ENCODE peak calls at places on chromosome 20, in nine cellular contexts. One of them, this sample, is unnamed.

GRCh38 chr20:7094438-7094997 is 327.0 kb downstream of the BMP2 start:
- DNase-seq in astrocyte of the cerebellum: no peak
- DNase-seq in cardiac muscle cell: peak
- DNase-seq in AG10803: no peak
- DNase-seq in bronchial epithelial cell: peak
- DNase-seq in heart right ventricle: peak
- DNase-seq in choroid plexus epithelial cell: peak
- DNase-seq in CD14-positive monocyte: no peak
- DNase-seq in H9: peak
- DNase-seq in this sample: no peak

GRCh38 chr20:35264755-35265154 is 13.2 kb downstream of the MMP24OS start:
- DNase-seq in astrocyte of the cerebellum: no peak
- DNase-seq in cardiac muscle cell: peak
- DNase-seq in AG10803: no peak
- DNase-seq in bronchial epithelial cell: peak
- DNase-seq in heart right ventricle: no peak
- DNase-seq in choroid plexus epithelial cell: peak
- DNase-seq in CD14-positive monocyte: no peak
- DNase-seq in H9: peak
- DNase-seq in this sample: no peak

GRCh38 chr20:25195962-25196700 is 619 bp downstream of the ENTPD6 start:
- DNase-seq in astrocyte of the cerebellum: no peak
- DNase-seq in cardiac muscle cell: peak
- DNase-seq in AG10803: no peak
- DNase-seq in bronchial epithelial cell: peak
- DNase-seq in heart right ventricle: no peak
- DNase-seq in choroid plexus epithelial cell: no peak
- DNase-seq in CD14-positive monocyte: no peak
- DNase-seq in H9: peak
- DNase-seq in this sample: no peak

GRCh38 chr20:49964964-49965780 is 17.6 kb upstream of the SNAI1 start:
- DNase-seq in astrocyte of the cerebellum: no peak
- DNase-seq in cardiac muscle cell: peak
- DNase-seq in AG10803: no peak
- DNase-seq in bronchial epithelial cell: peak
- DNase-seq in heart right ventricle: no peak
- DNase-seq in choroid plexus epithelial cell: peak
- DNase-seq in CD14-positive monocyte: peak
- DNase-seq in H9: peak
- DNase-seq in this sample: peak

GRCh38 chr20:53556267-53556897 is 37.3 kb downstream of the ZNF217 start:
- DNase-seq in astrocyte of the cerebellum: no peak
- DNase-seq in cardiac muscle cell: no peak
- DNase-seq in AG10803: no peak
- DNase-seq in bronchial epithelial cell: no peak
- DNase-seq in heart right ventricle: no peak
- DNase-seq in choroid plexus epithelial cell: no peak
- DNase-seq in CD14-positive monocyte: no peak
- DNase-seq in H9: no peak
- DNase-seq in this sample: no peak

GRCh38 chr20:1310087-1310486 is 18.9 kb downstream of the SDCBP2 start:
- DNase-seq in astrocyte of the cerebellum: no peak
- DNase-seq in cardiac muscle cell: no peak
- DNase-seq in AG10803: no peak
- DNase-seq in bronchial epithelial cell: no peak
- DNase-seq in heart right ventricle: no peak
- DNase-seq in choroid plexus epithelial cell: no peak
- DNase-seq in CD14-positive monocyte: no peak
- DNase-seq in H9: no peak
- DNase-seq in this sample: no peak

GRCh38 chr20:916125-916799 is at the start of gene ANGPT4:
- DNase-seq in astrocyte of the cerebellum: no peak
- DNase-seq in cardiac muscle cell: peak
- DNase-seq in AG10803: peak
- DNase-seq in bronchial epithelial cell: no peak
- DNase-seq in heart right ventricle: no peak
- DNase-seq in choroid plexus epithelial cell: peak
- DNase-seq in CD14-positive monocyte: no peak
- DNase-seq in H9: peak
- DNase-seq in this sample: no peak

GRCh38 chr20:59777814-59778575 is 155.4 kb downstream of the SYCP2 start:
- DNase-seq in astrocyte of the cerebellum: no peak
- DNase-seq in cardiac muscle cell: no peak
- DNase-seq in AG10803: no peak
- DNase-seq in bronchial epithelial cell: no peak
- DNase-seq in heart right ventricle: no peak
- DNase-seq in choroid plexus epithelial cell: no peak
- DNase-seq in CD14-positive monocyte: no peak
- DNase-seq in H9: peak
- DNase-seq in this sample: no peak

GRCh38 chr20:18831830-18832229 is 18.2 kb downstream of the SCP2D1 start:
- DNase-seq in astrocyte of the cerebellum: no peak
- DNase-seq in cardiac muscle cell: no peak
- DNase-seq in AG10803: peak
- DNase-seq in bronchial epithelial cell: peak
- DNase-seq in heart right ventricle: no peak
- DNase-seq in choroid plexus epithelial cell: no peak
- DNase-seq in CD14-positive monocyte: no peak
- DNase-seq in H9: no peak
- DNase-seq in this sample: no peak

GRCh38 chr20:13947719-13948118 is 42.7 kb downstream of the SEL1L2 start:
- DNase-seq in astrocyte of the cerebellum: no peak
- DNase-seq in cardiac muscle cell: no peak
- DNase-seq in AG10803: no peak
- DNase-seq in bronchial epithelial cell: no peak
- DNase-seq in heart right ventricle: no peak
- DNase-seq in choroid plexus epithelial cell: no peak
- DNase-seq in CD14-positive monocyte: no peak
- DNase-seq in H9: no peak
- DNase-seq in this sample: no peak

DNA sequence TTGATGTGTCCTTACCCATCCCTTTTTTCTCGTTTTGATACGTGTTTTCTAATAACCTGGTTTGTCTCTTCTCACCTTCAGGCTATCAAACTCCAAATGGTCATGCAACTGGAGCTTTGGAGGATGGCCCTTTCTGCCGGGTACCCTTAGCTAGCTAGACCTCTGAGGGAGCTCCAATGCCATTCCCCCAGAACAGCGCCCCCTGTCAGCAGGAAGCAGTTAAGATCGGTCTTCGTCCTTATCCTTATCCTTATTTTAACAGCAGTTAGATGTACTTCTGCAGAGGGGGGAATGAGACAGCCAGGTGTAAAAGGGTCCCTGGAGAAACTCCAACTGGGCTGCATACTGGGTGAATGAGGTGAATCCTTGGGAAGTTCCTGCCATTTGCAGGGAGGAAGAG is 37.2 kb downstream of the SEL1L2 start:
- DNase-seq in astrocyte of the cerebellum: no peak
- DNase-seq in cardiac muscle cell: no peak
- DNase-seq in AG10803: no peak
- DNase-seq in bronchial epithelial cell: no peak
- DNase-seq in heart right ventricle: no peak
- DNase-seq in choroid plexus epithelial cell: no peak
- DNase-seq in CD14-positive monocyte: no peak
- DNase-seq in H9: peak
- DNase-seq in this sample: no peak
- TF ChIP-seq CTCF in astrocyte of the cerebellum: no peak
- TF ChIP-seq CTCF in cardiac muscle cell: no peak
- TF ChIP-seq CTCF in AG10803: peak
- TF ChIP-seq CTCF in bronchial epithelial cell: no peak
- TF ChIP-seq CTCF in heart right ventricle: no peak
- TF ChIP-seq CTCF in choroid plexus epithelial cell: no peak
- TF ChIP-seq CTCF in CD14-positive monocyte: no peak
- TF ChIP-seq CTCF in H9: peak
- TF ChIP-seq CTCF in this sample: no peak

DNA sequence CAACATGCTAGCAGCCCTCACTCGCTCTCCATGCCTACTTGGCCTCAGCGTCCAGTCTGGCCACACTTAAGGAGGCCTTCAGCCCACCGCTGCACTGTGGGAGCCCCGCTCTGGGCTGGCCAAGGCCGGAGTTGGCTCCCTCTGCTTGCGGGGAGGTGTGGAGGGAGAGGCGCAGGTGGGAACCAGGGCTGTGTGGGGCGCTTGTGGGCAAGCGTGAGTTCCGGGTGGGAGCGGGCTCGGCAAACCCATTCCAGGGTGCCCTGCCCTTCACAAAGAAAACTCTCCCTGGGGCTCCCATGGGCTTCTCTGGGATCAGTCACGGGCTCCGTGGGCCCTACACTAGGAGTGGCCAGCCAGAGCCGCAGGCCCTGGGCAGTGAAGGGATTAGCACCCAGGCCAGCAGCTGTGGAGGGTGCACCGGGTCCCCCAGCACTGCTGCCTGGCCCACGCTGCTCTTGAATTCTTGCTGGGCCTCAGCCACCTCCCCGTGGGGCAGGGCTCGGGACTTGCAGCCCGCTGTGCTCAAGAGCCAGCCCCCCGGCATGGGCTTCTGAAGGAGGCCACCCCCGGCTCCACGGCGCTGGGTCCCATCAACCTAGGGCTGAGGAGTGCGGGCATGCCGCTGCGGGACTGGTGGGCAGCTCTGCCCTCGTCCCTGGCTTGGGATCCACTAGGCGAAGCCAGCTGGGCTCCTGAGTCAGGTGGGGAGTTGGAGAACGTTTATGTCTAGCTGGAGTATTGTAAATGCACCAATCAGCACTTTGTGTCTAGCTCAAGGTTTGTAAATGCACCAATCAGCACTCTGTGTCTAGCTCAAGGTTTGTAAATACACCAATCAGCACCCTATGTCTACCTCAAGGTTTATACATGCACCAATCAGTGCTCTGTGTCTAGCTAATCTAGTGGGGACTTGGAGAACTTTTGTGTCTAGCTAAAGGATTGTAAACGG is 273.6 kb upstream of the SULF2 start:
- DNase-seq in astrocyte of the cerebellum: no peak
- DNase-seq in cardiac muscle cell: no peak
- DNase-seq in AG10803: no peak
- DNase-seq in bronchial epithelial cell: no peak
- DNase-seq in heart right ventricle: no peak
- DNase-seq in choroid plexus epithelial cell: no peak
- DNase-seq in CD14-positive monocyte: no peak
- DNase-seq in H9: no peak
- DNase-seq in this sample: no peak
- TF ChIP-seq CTCF in astrocyte of the cerebellum: no peak
- TF ChIP-seq CTCF in cardiac muscle cell: no peak
- TF ChIP-seq CTCF in AG10803: no peak
- TF ChIP-seq CTCF in bronchial epithelial cell: no peak
- TF ChIP-seq CTCF in heart right ventricle: no peak
- TF ChIP-seq CTCF in choroid plexus epithelial cell: no peak
- TF ChIP-seq CTCF in CD14-positive monocyte: no peak
- TF ChIP-seq CTCF in H9: no peak
- TF ChIP-seq CTCF in this sample: no peak

DNA sequence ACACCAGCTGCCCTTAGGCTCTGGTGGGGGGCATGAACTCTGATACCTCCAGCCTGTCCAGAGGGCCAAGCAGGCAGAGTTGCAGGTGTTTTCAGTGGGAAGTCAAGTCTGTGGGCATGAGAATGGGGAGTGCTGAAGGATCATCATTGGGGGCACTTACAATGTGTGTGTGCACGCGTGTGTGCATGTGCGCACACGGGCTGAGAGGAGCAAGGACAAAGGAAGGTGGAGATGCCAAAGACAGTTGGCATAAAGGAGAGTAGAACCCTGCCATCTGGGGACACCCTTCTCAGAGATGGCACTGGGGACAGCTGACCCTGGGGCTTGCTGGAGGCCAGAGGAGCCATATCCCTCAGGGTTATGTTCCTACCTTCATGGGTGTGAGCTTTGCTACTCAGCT is 408.4 kb upstream of the CHD6 start:
- DNase-seq in astrocyte of the cerebellum: no peak
- DNase-seq in cardiac muscle cell: no peak
- DNase-seq in AG10803: no peak
- DNase-seq in bronchial epithelial cell: no peak
- DNase-seq in heart right ventricle: no peak
- DNase-seq in choroid plexus epithelial cell: no peak
- DNase-seq in CD14-positive monocyte: no peak
- DNase-seq in H9: no peak
- DNase-seq in this sample: no peak
- TF ChIP-seq CTCF in astrocyte of the cerebellum: no peak
- TF ChIP-seq CTCF in cardiac muscle cell: no peak
- TF ChIP-seq CTCF in AG10803: no peak
- TF ChIP-seq CTCF in bronchial epithelial cell: no peak
- TF ChIP-seq CTCF in heart right ventricle: no peak
- TF ChIP-seq CTCF in choroid plexus epithelial cell: no peak
- TF ChIP-seq CTCF in CD14-positive monocyte: no peak
- TF ChIP-seq CTCF in H9: no peak
- TF ChIP-seq CTCF in this sample: no peak

GRCh38 chr20:56504373-56505005 is 20.1 kb upstream of the FAM209A start:
- DNase-seq in astrocyte of the cerebellum: no peak
- DNase-seq in cardiac muscle cell: peak
- DNase-seq in AG10803: no peak
- DNase-seq in bronchial epithelial cell: no peak
- DNase-seq in heart right ventricle: no peak
- DNase-seq in choroid plexus epithelial cell: peak
- DNase-seq in CD14-positive monocyte: no peak
- DNase-seq in H9: peak
- DNase-seq in this sample: peak
- TF ChIP-seq CTCF in astrocyte of the cerebellum: peak
- TF ChIP-seq CTCF in cardiac muscle cell: peak
- TF ChIP-seq CTCF in AG10803: peak
- TF ChIP-seq CTCF in bronchial epithelial cell: peak
- TF ChIP-seq CTCF in heart right ventricle: peak
- TF ChIP-seq CTCF in choroid plexus epithelial cell: peak
- TF ChIP-seq CTCF in CD14-positive monocyte: peak
- TF ChIP-seq CTCF in H9: peak
- TF ChIP-seq CTCF in this sample: peak

GRCh38 chr20:57335392-57335791 is 5.8 kb downstream of the SPO11 start:
- DNase-seq in astrocyte of the cerebellum: no peak
- DNase-seq in cardiac muscle cell: no peak
- DNase-seq in AG10803: peak
- DNase-seq in bronchial epithelial cell: peak
- DNase-seq in heart right ventricle: no peak
- DNase-seq in choroid plexus epithelial cell: peak
- DNase-seq in CD14-positive monocyte: no peak
- DNase-seq in H9: no peak
- DNase-seq in this sample: no peak
- TF ChIP-seq CTCF in astrocyte of the cerebellum: no peak
- TF ChIP-seq CTCF in cardiac muscle cell: no peak
- TF ChIP-seq CTCF in AG10803: peak
- TF ChIP-seq CTCF in bronchial epithelial cell: no peak
- TF ChIP-seq CTCF in heart right ventricle: no peak
- TF ChIP-seq CTCF in choroid plexus epithelial cell: peak
- TF ChIP-seq CTCF in CD14-positive monocyte: no peak
- TF ChIP-seq CTCF in H9: no peak
- TF ChIP-seq CTCF in this sample: no peak

DNA sequence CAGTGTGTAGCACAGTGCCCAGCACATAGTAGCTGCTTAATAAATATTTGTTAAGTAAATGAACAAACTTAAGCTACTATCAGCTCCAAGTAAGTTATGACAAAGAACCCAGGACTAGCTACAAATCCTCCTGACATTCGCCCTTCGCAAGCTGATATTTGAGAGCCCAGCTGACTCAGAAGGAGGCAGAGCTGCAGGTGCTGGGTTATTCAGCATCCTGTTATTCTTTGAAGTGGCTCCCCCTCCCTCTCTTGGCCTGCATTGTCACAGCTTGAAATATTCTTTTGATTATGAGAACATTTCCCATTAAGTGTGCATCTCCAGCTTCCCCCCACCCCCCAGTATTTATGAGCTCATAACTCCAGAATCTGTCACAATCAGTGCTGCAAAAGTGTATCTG is 78.8 kb upstream of the RALY start:
- DNase-seq in astrocyte of the cerebellum: peak
- DNase-seq in cardiac muscle cell: no peak
- DNase-seq in AG10803: no peak
- DNase-seq in bronchial epithelial cell: peak
- DNase-seq in heart right ventricle: no peak
- DNase-seq in choroid plexus epithelial cell: peak
- DNase-seq in CD14-positive monocyte: no peak
- DNase-seq in H9: no peak
- DNase-seq in this sample: no peak
- TF ChIP-seq CTCF in astrocyte of the cerebellum: peak
- TF ChIP-seq CTCF in cardiac muscle cell: peak
- TF ChIP-seq CTCF in AG10803: no peak
- TF ChIP-seq CTCF in bronchial epithelial cell: peak
- TF ChIP-seq CTCF in heart right ventricle: no peak
- TF ChIP-seq CTCF in choroid plexus epithelial cell: peak
- TF ChIP-seq CTCF in CD14-positive monocyte: no peak
- TF ChIP-seq CTCF in H9: no peak
- TF ChIP-seq CTCF in this sample: no peak

This sample was measured in GM10248.